ENCODE peak calls at places on chromosome 6, in six cellular contexts. One of them, this sample, is unnamed.
A peak's percentile ranks its signal among the peaks of the same experiment; 100 is the strongest.

GRCh38 chr6:107714104-107714503 is 110.0 kb downstream of the SCML4 start:
- DNase-seq in C1 segment of cervical spinal cord: no peak
- DNase-seq in omental fat pad: no peak
- DNase-seq in sigmoid colon: no peak
- DNase-seq in NCI-H2029 treated with DMSO at 0.1 percent for 48 hours: no peak
- DNase-seq in HepG2: no peak
- DNase-seq in this sample: no peak

GRCh38 chr6:56693246-56693607 is 50.5 kb upstream of the DST start:
- DNase-seq in C1 segment of cervical spinal cord: peak; percentile 47
- DNase-seq in omental fat pad: peak; percentile 59
- DNase-seq in sigmoid colon: peak; percentile 94
- DNase-seq in NCI-H2029 treated with DMSO at 0.1 percent for 48 hours: no peak
- DNase-seq in HepG2: peak; percentile 75
- DNase-seq in this sample: peak; percentile 96

GRCh38 chr6:45949256-45949655 is 66.4 kb downstream of the CLIC5 start:
- DNase-seq in C1 segment of cervical spinal cord: no peak
- DNase-seq in omental fat pad: no peak
- DNase-seq in sigmoid colon: no peak
- DNase-seq in NCI-H2029 treated with DMSO at 0.1 percent for 48 hours: no peak
- DNase-seq in HepG2: no peak
- DNase-seq in this sample: peak; percentile 33

GRCh38 chr6:82778985-82779384 is 286.7 kb downstream of the UBE3D start:
- DNase-seq in C1 segment of cervical spinal cord: no peak
- DNase-seq in omental fat pad: no peak
- DNase-seq in sigmoid colon: no peak
- DNase-seq in NCI-H2029 treated with DMSO at 0.1 percent for 48 hours: no peak
- DNase-seq in HepG2: no peak
- DNase-seq in this sample: no peak

GRCh38 chr6:141700836-141701235 is 431.9 kb upstream of the GJE1 start:
- DNase-seq in C1 segment of cervical spinal cord: no peak
- DNase-seq in omental fat pad: no peak
- DNase-seq in sigmoid colon: no peak
- DNase-seq in NCI-H2029 treated with DMSO at 0.1 percent for 48 hours: no peak
- DNase-seq in HepG2: no peak
- DNase-seq in this sample: peak; percentile 21

GRCh38 chr6:30915591-30915946 is 1.5 kb downstream of the VARS2 start:
- DNase-seq in C1 segment of cervical spinal cord: peak; percentile 20
- DNase-seq in omental fat pad: no peak
- DNase-seq in sigmoid colon: no peak
- DNase-seq in NCI-H2029 treated with DMSO at 0.1 percent for 48 hours: peak; percentile 7
- DNase-seq in HepG2: peak; percentile 76
- DNase-seq in this sample: peak; percentile 79

GRCh38 chr6:166942393-166943168 is 13.8 kb downstream of the RNASET2 start:
- DNase-seq in C1 segment of cervical spinal cord: no peak
- DNase-seq in omental fat pad: peak; percentile 64
- DNase-seq in sigmoid colon: no peak
- DNase-seq in NCI-H2029 treated with DMSO at 0.1 percent for 48 hours: no peak
- DNase-seq in HepG2: no peak
- DNase-seq in this sample: no peak

GRCh38 chr6:41735427-41736206 is at the start of gene TFEB:
- DNase-seq in C1 segment of cervical spinal cord: peak; percentile 86
- DNase-seq in omental fat pad: peak; percentile 89
- DNase-seq in sigmoid colon: peak; percentile 97
- DNase-seq in NCI-H2029 treated with DMSO at 0.1 percent for 48 hours: peak; percentile 63
- DNase-seq in HepG2: peak; percentile 90
- DNase-seq in this sample: peak; percentile 92

GRCh38 chr6:128111096-128111495 is 210.2 kb upstream of the THEMIS start:
- DNase-seq in C1 segment of cervical spinal cord: no peak
- DNase-seq in omental fat pad: no peak
- DNase-seq in sigmoid colon: no peak
- DNase-seq in NCI-H2029 treated with DMSO at 0.1 percent for 48 hours: no peak
- DNase-seq in HepG2: no peak
- DNase-seq in this sample: peak; percentile 10

GRCh38 chr6:110255356-110255755 is 75.1 kb downstream of the CDC40 start:
- DNase-seq in C1 segment of cervical spinal cord: no peak
- DNase-seq in omental fat pad: no peak
- DNase-seq in sigmoid colon: no peak
- DNase-seq in NCI-H2029 treated with DMSO at 0.1 percent for 48 hours: no peak
- DNase-seq in HepG2: no peak
- DNase-seq in this sample: peak; percentile 26

GRCh38 chr6:162200036-162200435 is 527.5 kb downstream of the PRKN start:
- DNase-seq in C1 segment of cervical spinal cord: no peak
- DNase-seq in omental fat pad: no peak
- DNase-seq in sigmoid colon: no peak
- DNase-seq in NCI-H2029 treated with DMSO at 0.1 percent for 48 hours: no peak
- DNase-seq in HepG2: no peak
- DNase-seq in this sample: no peak